ENCODE peak calls at places on chromosomes 5 and 9, in five cellular contexts. T is sigmoid colon, B is endodermal cell, F is foreskin keratinocyte, X is pancreas. Y is an unnamed sample. For H3K4me1, the result is how much of the 10 kb centered on the place peaks cover.

GRCh38 chr9:126569036-126569435 is 44.7 kb upstream of the LMX1B start:
- DNase-seq in X (no peak), F (peak), B (no peak), T (no peak), Y (no peak)

GRCh38 chr5:9361835-9362234 is 184.0 kb downstream of the SEMA5A start:
- DNase-seq in B (peak), T (no peak), F (peak), X (peak), Y (peak)

GRCh38 chr5:152271420-152271819 is 133.7 kb downstream of the NMUR2 start:
- DNase-seq in F (peak), T (no peak), B (peak), X (no peak), Y (no peak)

GRCh38 chr9:125343518-125344284 is 82.1 kb downstream of the GAPVD1 start:
- DNase-seq in T (no peak), B (peak), F (peak), X (no peak), Y (no peak)

GRCh38 chr9:137445930-137446431 is 4.8 kb upstream of the ENTPD8 start:
- DNase-seq in B (no peak), T (no peak), X (no peak), F (no peak), Y (no peak)

GRCh38 chr9:124309665-124310064 is 51.9 kb downstream of the NEK6 start:
- DNase-seq in F (peak), T (no peak), X (no peak), B (peak), Y (no peak)

GRCh38 chr9:5832093-5832542 is 799 bp downstream of the ERMP1 start:
- DNase-seq in T (no peak), F (no peak), B (no peak), X (no peak), Y (no peak)

GRCh38 chr9:86983260-86984255 is 36.3 kb upstream of the GAS1 start:
- DNase-seq in X (peak), B (no peak), F (peak), T (no peak), Y (peak)

GRCh38 chr9:68552700-68553099 is 12.0 kb upstream of the TMEM252 start:
- DNase-seq in X (no peak), B (no peak), F (peak), T (no peak), Y (no peak)

GRCh38 chr9:19104528-19105282 is 2.0 kb upstream of the HAUS6 start:
- DNase-seq in B (no peak), T (no peak), F (peak), X (no peak), Y (no peak)

GRCh38 chr5:128674837-128675446 is 136.9 kb upstream of the FBN2 start:
- DNase-seq in B (peak), X (no peak), F (peak), T (no peak), Y (peak)

GRCh38 chr5:149853019-149853648 is 91.5 kb downstream of the PDE6A start:
- DNase-seq in T (peak), F (no peak), B (peak), X (peak), Y (peak)

GRCh38 chr9:73423891-73424290 is 272.2 kb downstream of the ANXA1 start:
- DNase-seq in B (no peak), F (peak), T (no peak), X (no peak), Y (no peak)

GRCh38 chr5:174000078-174000477 is 11.1 kb downstream of the C5orf47 start:
- DNase-seq in X (no peak), F (no peak), B (no peak), T (no peak), Y (no peak)

GRCh38 chr9:121393318-121393717 is 23.3 kb upstream of the STOM start:
- DNase-seq in F (peak), B (no peak), X (no peak), T (no peak), Y (no peak)

GRCh38 chr5:157486861-157487260 is 26.8 kb downstream of the NIPAL4 start:
- DNase-seq in T (no peak), F (no peak), X (no peak), B (no peak), Y (no peak)

GRCh38 chr5:121251954-121252353 is 599.7 kb upstream of the FTMT start:
- DNase-seq in X (no peak), B (no peak), F (peak), T (no peak), Y (no peak)

GRCh38 chr9:69109152-69109551 is 64.9 kb upstream of the TJP2 start:
- DNase-seq in T (no peak), F (no peak), B (no peak), X (no peak), Y (no peak)

GRCh38 chr5:72427016-72427415 is 80.2 kb downstream of the ZNF366 start:
- DNase-seq in X (no peak), T (no peak), B (no peak), F (no peak), Y (no peak)

GRCh38 chr5:107502711-107503110 is 168.0 kb downstream of the EFNA5 start:
- DNase-seq in F (no peak), X (no peak), T (no peak), B (no peak), Y (no peak)

GRCh38 chr5:151454166-151454565 is 6.8 kb downstream of the SLC36A1 start:
- DNase-seq in T (no peak), B (no peak), F (no peak), X (no peak), Y (no peak)

GRCh38 chr9:90523953-90524352 is 118.7 kb downstream of the DIRAS2 start:
- DNase-seq in T (no peak), B (no peak), F (no peak), X (no peak), Y (no peak)

GRCh38 chr9:21788752-21789151 is 13.7 kb upstream of the MTAP start:
- DNase-seq in B (no peak), T (no peak), X (no peak), F (no peak), Y (no peak)

GRCh38 chr5:115471674-115472073 is 72.9 kb downstream of the FEM1C start:
- DNase-seq in B (no peak), F (peak), T (no peak), X (no peak), Y (no peak)

GRCh38 chr9:70053864-70054263 is 10.2 kb downstream of the MAMDC2 start:
- DNase-seq in B (no peak), X (peak), F (peak), T (peak), Y (no peak)

GRCh38 chr5:154559398-154560276 is 81.6 kb upstream of the HAND1 start:
- DNase-seq in T (no peak), X (no peak), F (no peak), B (no peak), Y (no peak)

GRCh38 chr5:10528056-10528816 is 35.6 kb upstream of the ANKRD33B start:
- DNase-seq in T (no peak), X (no peak), F (peak), B (no peak), Y (no peak)

GRCh38 chr9:92988215-92988731 is 41.0 kb downstream of the FGD3 start:
- DNase-seq in X (no peak), T (no peak), B (no peak), F (peak), Y (no peak)

GRCh38 chr5:132767150-132767549 is 9.9 kb downstream of the SEPTIN8 start:
- DNase-seq in B (no peak), T (no peak), X (no peak), F (no peak), Y (no peak)

GRCh38 chr9:106753155-106753671 is 109.8 kb upstream of the ZNF462 start:
- DNase-seq in F (no peak), X (no peak), B (peak), T (no peak), Y (no peak)

GRCh38 chr5:178467261-178468195 is 122.7 kb downstream of the COL23A1 start:
- DNase-seq in X (peak), F (no peak), T (peak), B (peak), Y (no peak)

GRCh38 chr9:34326690-34327089 is 2.4 kb downstream of the KIF24 start:
- DNase-seq in X (no peak), F (no peak), B (peak), T (no peak), Y (no peak)

GRCh38 chr9:34331191-34331590 is 1.8 kb downstream of the NUDT2 start:
- DNase-seq in B (no peak), T (no peak), X (no peak), F (no peak), Y (no peak)

GRCh38 chr9:34328983-34329832 is at the start of the genes KIF24 and NUDT2:
- DNase-seq in X (peak), F (peak), T (peak), B (peak), Y (peak)

GRCh38 chr9:34332370-34332964 is 3.1 kb downstream of the NUDT2 start:
- DNase-seq in B (no peak), T (no peak), X (no peak), F (peak), Y (no peak)

DNA sequence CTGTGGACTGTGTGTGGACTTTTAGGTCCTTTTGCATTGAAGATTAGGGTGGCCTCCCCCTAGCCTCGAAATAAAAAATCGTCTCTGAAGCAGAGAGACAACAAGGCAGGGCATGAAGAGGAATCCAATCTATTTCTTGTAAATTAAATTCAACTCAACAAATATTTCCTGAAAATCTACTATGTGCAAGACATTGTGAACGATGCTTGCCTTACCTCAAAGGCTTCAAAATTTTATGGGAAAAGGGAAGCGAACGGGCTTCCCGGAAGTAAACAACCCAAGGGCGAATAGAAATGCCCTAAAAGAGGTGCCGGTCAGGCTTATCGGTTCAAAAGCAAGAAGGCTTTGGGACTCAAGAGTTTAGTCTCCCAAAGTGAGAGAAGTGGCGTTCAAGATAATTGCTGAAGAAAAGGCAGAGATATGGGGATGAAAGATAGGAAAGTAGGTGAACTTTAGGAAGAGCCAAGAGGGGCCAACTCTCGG is 527 bp downstream of the KIF24 start:
- DNase-seq in B (no peak), X (no peak), T (no peak), F (no peak), Y (no peak)
- H3K4me1 ChIP-seq in B (under half), X (under half), T (under half), F (under half), Y (under half)

GRCh38 chr5:143471666-143472411 is 68.4 kb upstream of the NR3C1 start:
- DNase-seq in B (no peak), T (no peak), F (no peak), X (no peak), Y (no peak)
- H3K4me1 ChIP-seq in B (under half), T (under half), F (under half), X (under half), Y (under half)

GRCh38 chr9:76371901-76372300 is 22.3 kb downstream of the RFK start:
- DNase-seq in B (no peak), X (no peak), T (no peak), F (peak), Y (no peak)
- H3K4me1 ChIP-seq in B (under half), X (under half), T (under half), F (under half), Y (under half)

GRCh38 chr5:78995521-78995920 is 10.4 kb upstream of the ARSB start:
- DNase-seq in B (no peak), X (no peak), T (no peak), F (no peak), Y (no peak)
- H3K4me1 ChIP-seq in B (under half), X (under half), T (under half), F (under half), Y (under half)

DNA sequence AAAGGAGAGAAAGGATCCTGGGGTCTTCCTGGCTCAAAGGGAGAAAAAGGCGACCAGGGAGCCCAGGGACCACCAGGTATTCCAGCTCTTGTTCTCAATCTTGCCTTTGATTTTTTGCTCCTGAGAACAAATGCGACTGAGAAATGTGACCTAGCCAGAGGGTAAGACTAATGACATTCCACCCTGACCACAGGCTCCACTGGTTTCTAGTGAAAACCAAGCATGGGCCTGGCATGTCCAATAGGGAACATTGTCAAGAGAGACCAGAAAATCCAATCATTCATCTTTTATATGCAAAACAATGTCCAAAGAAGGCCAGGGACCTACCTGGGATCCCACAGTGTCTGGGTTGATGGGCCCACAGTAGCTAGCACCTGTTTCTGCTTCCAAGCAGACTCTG is 50.3 kb upstream of the TGFBR1 start:
- DNase-seq in T (no peak), X (no peak), F (no peak), B (no peak), Y (no peak)
- H3K4me1 ChIP-seq in T (half or more), X (under half), F (under half), B (under half), Y (under half)